ENCODE peak calls at places on chromosomes 4 and X, in six cellular contexts. One of them, this sample, is unnamed.
A peak's percentile ranks its signal among the peaks of the same experiment; 100 is the strongest.

GRCh38 chr4:161249779-161250440 is 913.9 kb downstream of the FSTL5 start:
- DNase-seq in stimulated activated CD4-positive, alpha-beta T cell treated with anti-CD3 and anti-CD28 coated beads, Interleukin-15, amount 100 ng/mL, for 24 hours: no peak
- DNase-seq in occipital lobe: no peak
- DNase-seq in trophoblast cell: no peak
- DNase-seq in NCI-H1105 treated with DMSO at 0.1 percent for 48 hours: no peak
- DNase-seq in NCI-H226: no peak
- DNase-seq in this sample: no peak

GRCh38 chr4:108135549-108136209 is 33.1 kb downstream of the LEF1 start:
- DNase-seq in stimulated activated CD4-positive, alpha-beta T cell treated with anti-CD3 and anti-CD28 coated beads, Interleukin-15, amount 100 ng/mL, for 24 hours: no peak
- DNase-seq in occipital lobe: no peak
- DNase-seq in trophoblast cell: no peak
- DNase-seq in NCI-H1105 treated with DMSO at 0.1 percent for 48 hours: peak; percentile 91
- DNase-seq in NCI-H226: no peak
- DNase-seq in this sample: no peak

GRCh38 chr4:95095352-95095974 is 337.7 kb downstream of the BMPR1B start:
- DNase-seq in stimulated activated CD4-positive, alpha-beta T cell treated with anti-CD3 and anti-CD28 coated beads, Interleukin-15, amount 100 ng/mL, for 24 hours: no peak
- DNase-seq in occipital lobe: no peak
- DNase-seq in trophoblast cell: no peak
- DNase-seq in NCI-H1105 treated with DMSO at 0.1 percent for 48 hours: peak; percentile 9
- DNase-seq in NCI-H226: no peak
- DNase-seq in this sample: no peak

GRCh38 chrX:124086411-124086810 is 124.9 kb downstream of the STAG2 start:
- DNase-seq in stimulated activated CD4-positive, alpha-beta T cell treated with anti-CD3 and anti-CD28 coated beads, Interleukin-15, amount 100 ng/mL, for 24 hours: peak; percentile 36
- DNase-seq in occipital lobe: no peak
- DNase-seq in trophoblast cell: no peak
- DNase-seq in NCI-H1105 treated with DMSO at 0.1 percent for 48 hours: no peak
- DNase-seq in NCI-H226: no peak
- DNase-seq in this sample: no peak

GRCh38 chr4:3770323-3771166 is 4.4 kb downstream of the ADRA2C start:
- DNase-seq in stimulated activated CD4-positive, alpha-beta T cell treated with anti-CD3 and anti-CD28 coated beads, Interleukin-15, amount 100 ng/mL, for 24 hours: no peak
- DNase-seq in occipital lobe: no peak
- DNase-seq in trophoblast cell: no peak
- DNase-seq in NCI-H1105 treated with DMSO at 0.1 percent for 48 hours: no peak
- DNase-seq in NCI-H226: no peak
- DNase-seq in this sample: no peak

GRCh38 chr4:150033109-150033508 is 45.1 kb upstream of the DCLK2 start:
- DNase-seq in stimulated activated CD4-positive, alpha-beta T cell treated with anti-CD3 and anti-CD28 coated beads, Interleukin-15, amount 100 ng/mL, for 24 hours: no peak
- DNase-seq in occipital lobe: no peak
- DNase-seq in trophoblast cell: no peak
- DNase-seq in NCI-H1105 treated with DMSO at 0.1 percent for 48 hours: no peak
- DNase-seq in NCI-H226: no peak
- DNase-seq in this sample: no peak

GRCh38 chr4:80201326-80202151 is 4.2 kb downstream of the PRDM8 start:
- DNase-seq in stimulated activated CD4-positive, alpha-beta T cell treated with anti-CD3 and anti-CD28 coated beads, Interleukin-15, amount 100 ng/mL, for 24 hours: peak; percentile 72
- DNase-seq in occipital lobe: no peak
- DNase-seq in trophoblast cell: peak; percentile 5
- DNase-seq in NCI-H1105 treated with DMSO at 0.1 percent for 48 hours: peak; percentile 57
- DNase-seq in NCI-H226: no peak
- DNase-seq in this sample: no peak

GRCh38 chr4:148248824-148249223 is 193.4 kb downstream of the NR3C2 start:
- DNase-seq in stimulated activated CD4-positive, alpha-beta T cell treated with anti-CD3 and anti-CD28 coated beads, Interleukin-15, amount 100 ng/mL, for 24 hours: no peak
- DNase-seq in occipital lobe: no peak
- DNase-seq in trophoblast cell: no peak
- DNase-seq in NCI-H1105 treated with DMSO at 0.1 percent for 48 hours: no peak
- DNase-seq in NCI-H226: no peak
- DNase-seq in this sample: no peak

GRCh38 chr4:176272799-176273198 is 3.8 kb upstream of the ASB5 start:
- DNase-seq in stimulated activated CD4-positive, alpha-beta T cell treated with anti-CD3 and anti-CD28 coated beads, Interleukin-15, amount 100 ng/mL, for 24 hours: no peak
- DNase-seq in occipital lobe: no peak
- DNase-seq in trophoblast cell: no peak
- DNase-seq in NCI-H1105 treated with DMSO at 0.1 percent for 48 hours: no peak
- DNase-seq in NCI-H226: no peak
- DNase-seq in this sample: no peak

GRCh38 chr4:156838761-156839160 is 132.8 kb downstream of the PDGFC start:
- DNase-seq in stimulated activated CD4-positive, alpha-beta T cell treated with anti-CD3 and anti-CD28 coated beads, Interleukin-15, amount 100 ng/mL, for 24 hours: no peak
- DNase-seq in occipital lobe: no peak
- DNase-seq in trophoblast cell: no peak
- DNase-seq in NCI-H1105 treated with DMSO at 0.1 percent for 48 hours: no peak
- DNase-seq in NCI-H226: no peak
- DNase-seq in this sample: no peak

GRCh38 chr4:111268769-111269414 is 646.0 kb upstream of the PITX2 start:
- DNase-seq in stimulated activated CD4-positive, alpha-beta T cell treated with anti-CD3 and anti-CD28 coated beads, Interleukin-15, amount 100 ng/mL, for 24 hours: no peak
- DNase-seq in occipital lobe: no peak
- DNase-seq in trophoblast cell: no peak
- DNase-seq in NCI-H1105 treated with DMSO at 0.1 percent for 48 hours: no peak
- DNase-seq in NCI-H226: peak; percentile 20
- DNase-seq in this sample: no peak

GRCh38 chr4:27006247-27006603 is 145.6 kb downstream of the STIM2 start:
- DNase-seq in stimulated activated CD4-positive, alpha-beta T cell treated with anti-CD3 and anti-CD28 coated beads, Interleukin-15, amount 100 ng/mL, for 24 hours: no peak
- DNase-seq in occipital lobe: no peak
- DNase-seq in trophoblast cell: no peak
- DNase-seq in NCI-H1105 treated with DMSO at 0.1 percent for 48 hours: no peak
- DNase-seq in NCI-H226: no peak
- DNase-seq in this sample: no peak

GRCh38 chr4:127400736-127401346 is 231.9 kb upstream of the INTU start:
- DNase-seq in stimulated activated CD4-positive, alpha-beta T cell treated with anti-CD3 and anti-CD28 coated beads, Interleukin-15, amount 100 ng/mL, for 24 hours: peak; percentile 59
- DNase-seq in occipital lobe: no peak
- DNase-seq in trophoblast cell: peak; percentile 41
- DNase-seq in NCI-H1105 treated with DMSO at 0.1 percent for 48 hours: no peak
- DNase-seq in NCI-H226: peak; percentile 35
- DNase-seq in this sample: no peak

GRCh38 chr4:10106421-10107039 is 10.1 kb downstream of the WDR1 start:
- DNase-seq in stimulated activated CD4-positive, alpha-beta T cell treated with anti-CD3 and anti-CD28 coated beads, Interleukin-15, amount 100 ng/mL, for 24 hours: peak; percentile 87
- DNase-seq in occipital lobe: peak; percentile 72
- DNase-seq in trophoblast cell: peak; percentile 34
- DNase-seq in NCI-H1105 treated with DMSO at 0.1 percent for 48 hours: peak; percentile 3
- DNase-seq in NCI-H226: peak; percentile 98
- DNase-seq in this sample: no peak

GRCh38 chrX:13380230-13380629 is 60.4 kb upstream of the ATXN3L start:
- DNase-seq in stimulated activated CD4-positive, alpha-beta T cell treated with anti-CD3 and anti-CD28 coated beads, Interleukin-15, amount 100 ng/mL, for 24 hours: no peak
- DNase-seq in occipital lobe: no peak
- DNase-seq in trophoblast cell: no peak
- DNase-seq in NCI-H1105 treated with DMSO at 0.1 percent for 48 hours: no peak
- DNase-seq in NCI-H226: peak; percentile 20
- DNase-seq in this sample: no peak

GRCh38 chr4:7330811-7331681 is 103.7 kb downstream of the PSAPL1 start:
- DNase-seq in stimulated activated CD4-positive, alpha-beta T cell treated with anti-CD3 and anti-CD28 coated beads, Interleukin-15, amount 100 ng/mL, for 24 hours: no peak
- DNase-seq in occipital lobe: no peak
- DNase-seq in trophoblast cell: no peak
- DNase-seq in NCI-H1105 treated with DMSO at 0.1 percent for 48 hours: no peak
- DNase-seq in NCI-H226: no peak
- DNase-seq in this sample: no peak

GRCh38 chrX:21974011-21974385 is 33.5 kb downstream of the SMS start:
- DNase-seq in stimulated activated CD4-positive, alpha-beta T cell treated with anti-CD3 and anti-CD28 coated beads, Interleukin-15, amount 100 ng/mL, for 24 hours: no peak
- DNase-seq in occipital lobe: no peak
- DNase-seq in trophoblast cell: peak; percentile 64
- DNase-seq in NCI-H1105 treated with DMSO at 0.1 percent for 48 hours: no peak
- DNase-seq in NCI-H226: no peak
- DNase-seq in this sample: no peak

GRCh38 chrX:48938721-48939416 is 18.5 kb downstream of the OTUD5 start:
- DNase-seq in stimulated activated CD4-positive, alpha-beta T cell treated with anti-CD3 and anti-CD28 coated beads, Interleukin-15, amount 100 ng/mL, for 24 hours: peak; percentile 82
- DNase-seq in occipital lobe: no peak
- DNase-seq in trophoblast cell: no peak
- DNase-seq in NCI-H1105 treated with DMSO at 0.1 percent for 48 hours: no peak
- DNase-seq in NCI-H226: no peak
- DNase-seq in this sample: peak; percentile 54

GRCh38 chrX:40945366-40945713 is 139.9 kb upstream of the USP9X start:
- DNase-seq in stimulated activated CD4-positive, alpha-beta T cell treated with anti-CD3 and anti-CD28 coated beads, Interleukin-15, amount 100 ng/mL, for 24 hours: no peak
- DNase-seq in occipital lobe: no peak
- DNase-seq in trophoblast cell: peak; percentile 57
- DNase-seq in NCI-H1105 treated with DMSO at 0.1 percent for 48 hours: no peak
- DNase-seq in NCI-H226: peak; percentile 30
- DNase-seq in this sample: peak; percentile 53

GRCh38 chr4:80876810-80877209 is 153.7 kb upstream of the BMP3 start:
- DNase-seq in stimulated activated CD4-positive, alpha-beta T cell treated with anti-CD3 and anti-CD28 coated beads, Interleukin-15, amount 100 ng/mL, for 24 hours: no peak
- DNase-seq in occipital lobe: no peak
- DNase-seq in trophoblast cell: no peak
- DNase-seq in NCI-H1105 treated with DMSO at 0.1 percent for 48 hours: no peak
- DNase-seq in NCI-H226: no peak
- DNase-seq in this sample: no peak

GRCh38 chrX:64439551-64439950 is 44.3 kb upstream of the MTMR8 start:
- DNase-seq in stimulated activated CD4-positive, alpha-beta T cell treated with anti-CD3 and anti-CD28 coated beads, Interleukin-15, amount 100 ng/mL, for 24 hours: no peak
- DNase-seq in occipital lobe: no peak
- DNase-seq in trophoblast cell: no peak
- DNase-seq in NCI-H1105 treated with DMSO at 0.1 percent for 48 hours: no peak
- DNase-seq in NCI-H226: no peak
- DNase-seq in this sample: no peak

GRCh38 chr4:85784348-85784747 is 309.4 kb downstream of the ARHGAP24 start:
- DNase-seq in stimulated activated CD4-positive, alpha-beta T cell treated with anti-CD3 and anti-CD28 coated beads, Interleukin-15, amount 100 ng/mL, for 24 hours: no peak
- DNase-seq in occipital lobe: no peak
- DNase-seq in trophoblast cell: no peak
- DNase-seq in NCI-H1105 treated with DMSO at 0.1 percent for 48 hours: no peak
- DNase-seq in NCI-H226: no peak
- DNase-seq in this sample: no peak

GRCh38 chr4:7771541-7772507 is 167.8 kb downstream of the AFAP1 start:
- DNase-seq in stimulated activated CD4-positive, alpha-beta T cell treated with anti-CD3 and anti-CD28 coated beads, Interleukin-15, amount 100 ng/mL, for 24 hours: no peak
- DNase-seq in occipital lobe: no peak
- DNase-seq in trophoblast cell: no peak
- DNase-seq in NCI-H1105 treated with DMSO at 0.1 percent for 48 hours: no peak
- DNase-seq in NCI-H226: no peak
- DNase-seq in this sample: peak; percentile 61

GRCh38 chr4:127601029-127601428 is 31.7 kb upstream of the INTU start:
- DNase-seq in stimulated activated CD4-positive, alpha-beta T cell treated with anti-CD3 and anti-CD28 coated beads, Interleukin-15, amount 100 ng/mL, for 24 hours: no peak
- DNase-seq in occipital lobe: no peak
- DNase-seq in trophoblast cell: no peak
- DNase-seq in NCI-H1105 treated with DMSO at 0.1 percent for 48 hours: peak; percentile 7
- DNase-seq in NCI-H226: no peak
- DNase-seq in this sample: no peak

GRCh38 chr4:177717407-177717806 is 275.2 kb upstream of the AGA start:
- DNase-seq in stimulated activated CD4-positive, alpha-beta T cell treated with anti-CD3 and anti-CD28 coated beads, Interleukin-15, amount 100 ng/mL, for 24 hours: no peak
- DNase-seq in occipital lobe: no peak
- DNase-seq in trophoblast cell: no peak
- DNase-seq in NCI-H1105 treated with DMSO at 0.1 percent for 48 hours: no peak
- DNase-seq in NCI-H226: no peak
- DNase-seq in this sample: no peak

GRCh38 chr4:32778938-32779337 is 2058.8 kb downstream of the PCDH7 start:
- DNase-seq in stimulated activated CD4-positive, alpha-beta T cell treated with anti-CD3 and anti-CD28 coated beads, Interleukin-15, amount 100 ng/mL, for 24 hours: no peak
- DNase-seq in occipital lobe: no peak
- DNase-seq in trophoblast cell: no peak
- DNase-seq in NCI-H1105 treated with DMSO at 0.1 percent for 48 hours: no peak
- DNase-seq in NCI-H226: no peak
- DNase-seq in this sample: no peak

GRCh38 chrX:134004038-134004437 is 18.6 kb upstream of the GPC3 start:
- DNase-seq in stimulated activated CD4-positive, alpha-beta T cell treated with anti-CD3 and anti-CD28 coated beads, Interleukin-15, amount 100 ng/mL, for 24 hours: no peak
- DNase-seq in occipital lobe: no peak
- DNase-seq in trophoblast cell: no peak
- DNase-seq in NCI-H1105 treated with DMSO at 0.1 percent for 48 hours: no peak
- DNase-seq in NCI-H226: peak; percentile 58
- DNase-seq in this sample: no peak

GRCh38 chr4:87117051-87117729 is 103.2 kb downstream of the KLHL8 start:
- DNase-seq in stimulated activated CD4-positive, alpha-beta T cell treated with anti-CD3 and anti-CD28 coated beads, Interleukin-15, amount 100 ng/mL, for 24 hours: no peak
- DNase-seq in occipital lobe: no peak
- DNase-seq in trophoblast cell: peak; percentile 68
- DNase-seq in NCI-H1105 treated with DMSO at 0.1 percent for 48 hours: no peak
- DNase-seq in NCI-H226: no peak
- DNase-seq in this sample: no peak

GRCh38 chrX:39874202-39874816 is 223.4 kb downstream of the BCOR start:
- DNase-seq in stimulated activated CD4-positive, alpha-beta T cell treated with anti-CD3 and anti-CD28 coated beads, Interleukin-15, amount 100 ng/mL, for 24 hours: peak; percentile 78
- DNase-seq in occipital lobe: no peak
- DNase-seq in trophoblast cell: no peak
- DNase-seq in NCI-H1105 treated with DMSO at 0.1 percent for 48 hours: no peak
- DNase-seq in NCI-H226: no peak
- DNase-seq in this sample: no peak

GRCh38 chr4:123244233-123244632 is 152.4 kb upstream of the SPRY1 start:
- DNase-seq in stimulated activated CD4-positive, alpha-beta T cell treated with anti-CD3 and anti-CD28 coated beads, Interleukin-15, amount 100 ng/mL, for 24 hours: no peak
- DNase-seq in occipital lobe: no peak
- DNase-seq in trophoblast cell: no peak
- DNase-seq in NCI-H1105 treated with DMSO at 0.1 percent for 48 hours: no peak
- DNase-seq in NCI-H226: no peak
- DNase-seq in this sample: no peak

GRCh38 chrX:140712413-140713173 is 3.0 kb downstream of the LINC00632 start:
- DNase-seq in stimulated activated CD4-positive, alpha-beta T cell treated with anti-CD3 and anti-CD28 coated beads, Interleukin-15, amount 100 ng/mL, for 24 hours: peak; percentile 20
- DNase-seq in occipital lobe: peak; percentile 34
- DNase-seq in trophoblast cell: no peak
- DNase-seq in NCI-H1105 treated with DMSO at 0.1 percent for 48 hours: peak; percentile 44
- DNase-seq in NCI-H226: no peak
- DNase-seq in this sample: no peak

This sample was measured in left colon.